ENCODE peak calls at places on chromosomes 7 and 10, in six cellular contexts. X, N, Q, T, I and M are unnamed samples.

GRCh38 chr10:49104323-49104722 is 11.0 kb downstream of the VSTM4 start:
- DNase-seq in X (no peak), N (no peak), Q (no peak), T (no peak), I (no peak), M (no peak)

GRCh38 chr7:44062180-44062902 is 3.0 kb downstream of the PGAM2 start:
- DNase-seq in X (no peak), N (no peak), Q (no peak), T (no peak), I (peak; percentile 60), M (no peak)

GRCh38 chr10:28880551-28880950 is 203.2 kb downstream of the BAMBI start:
- DNase-seq in X (peak; percentile 21), N (no peak), Q (no peak), T (no peak), I (no peak), M (peak; percentile 16)

GRCh38 chr7:78601728-78602127 is 803.2 kb downstream of the PHTF2 start:
- DNase-seq in X (no peak), N (no peak), Q (no peak), T (peak; percentile 46), I (no peak), M (no peak)

GRCh38 chr10:91043173-91043910 is 122.5 kb upstream of the ANKRD1 start:
- DNase-seq in X (peak; percentile 59), N (peak; percentile 53), Q (peak; percentile 53), T (peak; percentile 5), I (no peak), M (peak; percentile 50)

GRCh38 chr7:151424799-151425198 is 15.0 kb upstream of the WDR86 start:
- DNase-seq in X (no peak), N (no peak), Q (no peak), T (peak; percentile 23), I (no peak), M (peak; percentile 58)

GRCh38 chr10:35413985-35414861 is 77.9 kb downstream of the CCNY start:
- DNase-seq in X (no peak), N (no peak), Q (no peak), T (no peak), I (no peak), M (peak; percentile 48)

GRCh38 chr10:4677296-4678021 is 148.5 kb upstream of the AKR1E2 start:
- DNase-seq in X (peak; percentile 98), N (peak; percentile 88), Q (no peak), T (no peak), I (no peak), M (peak; percentile 93)

GRCh38 chr7:83469076-83469475 is 179.9 kb downstream of the SEMA3E start:
- DNase-seq in X (peak; percentile 24), N (no peak), Q (no peak), T (peak; percentile 28), I (no peak), M (peak; percentile 54)

GRCh38 chr10:111830360-111830759 is 353.2 kb downstream of the GPAM start:
- DNase-seq in X (no peak), N (no peak), Q (peak; percentile 51), T (no peak), I (peak; percentile 49), M (no peak)

GRCh38 chr7:150851497-150852370 is 583 bp upstream of the AOC1 start:
- DNase-seq in X (no peak), N (no peak), Q (no peak), T (no peak), I (no peak), M (no peak)

GRCh38 chr7:27459729-27460048 is 203.0 kb downstream of the HIBADH start:
- DNase-seq in X (peak; percentile 64), N (no peak), Q (no peak), T (no peak), I (no peak), M (peak; percentile 25)

GRCh38 chr7:128781851-128782250 is 6.3 kb upstream of the OPN1SW start:
- DNase-seq in X (no peak), N (no peak), Q (no peak), T (no peak), I (no peak), M (peak; percentile 29)

GRCh38 chr7:50679218-50680007 is 103.3 kb downstream of the GRB10 start:
- DNase-seq in X (peak; percentile 69), N (peak; percentile 56), Q (peak; percentile 31), T (no peak), I (no peak), M (peak; percentile 57)

GRCh38 chr10:90125406-90125805 is 424.0 kb downstream of the KIF20B start:
- DNase-seq in X (peak; percentile 17), N (no peak), Q (no peak), T (no peak), I (no peak), M (peak; percentile 55)

GRCh38 chr10:62388328-62388727 is 14.2 kb downstream of the ZNF365 start:
- DNase-seq in X (no peak), N (no peak), Q (no peak), T (no peak), I (peak; percentile 29), M (no peak)

GRCh38 chr7:38451840-38452239 is 178.4 kb upstream of the TARP start:
- DNase-seq in X (peak; percentile 67), N (peak; percentile 37), Q (peak; percentile 49), T (peak; percentile 29), I (no peak), M (peak; percentile 50)
- TF ChIP-seq CTCF in X (peak; percentile 27), N (peak; percentile 33), Q (peak; percentile 52), T (peak; percentile 60), I (no peak), M (peak; percentile 35)

GRCh38 chr10:3481000-3481335 is 304.0 kb downstream of the KLF6 start:
- DNase-seq in X (no peak), N (no peak), Q (no peak), T (no peak), I (no peak), M (no peak)

GRCh38 chr10:3482200-3482993 is 302.6 kb downstream of the KLF6 start:
- DNase-seq in X (peak; percentile 92), N (peak; percentile 69), Q (peak; percentile 85), T (peak; percentile 82), I (no peak), M (peak; percentile 89)

GRCh38 chr10:3480281-3480999 is 304.6 kb downstream of the KLF6 start:
- DNase-seq in X (no peak), N (no peak), Q (no peak), T (no peak), I (no peak), M (no peak)

GRCh38 chr10:3478632-3479240 is 306.2 kb upstream of the PITRM1 start:
- DNase-seq in X (no peak), N (no peak), Q (no peak), T (no peak), I (no peak), M (no peak)

GRCh38 chr10:3481496-3481895 is 303.5 kb downstream of the KLF6 start:
- DNase-seq in X (no peak), N (no peak), Q (no peak), T (no peak), I (no peak), M (no peak)
- H3K4me3 ChIP-seq in X (no peak overlapping the region), N (no peak overlapping the region), Q (no peak overlapping the region), T (no peak overlapping the region), I (no peak overlapping the region), M (no peak overlapping the region)

DNA sequence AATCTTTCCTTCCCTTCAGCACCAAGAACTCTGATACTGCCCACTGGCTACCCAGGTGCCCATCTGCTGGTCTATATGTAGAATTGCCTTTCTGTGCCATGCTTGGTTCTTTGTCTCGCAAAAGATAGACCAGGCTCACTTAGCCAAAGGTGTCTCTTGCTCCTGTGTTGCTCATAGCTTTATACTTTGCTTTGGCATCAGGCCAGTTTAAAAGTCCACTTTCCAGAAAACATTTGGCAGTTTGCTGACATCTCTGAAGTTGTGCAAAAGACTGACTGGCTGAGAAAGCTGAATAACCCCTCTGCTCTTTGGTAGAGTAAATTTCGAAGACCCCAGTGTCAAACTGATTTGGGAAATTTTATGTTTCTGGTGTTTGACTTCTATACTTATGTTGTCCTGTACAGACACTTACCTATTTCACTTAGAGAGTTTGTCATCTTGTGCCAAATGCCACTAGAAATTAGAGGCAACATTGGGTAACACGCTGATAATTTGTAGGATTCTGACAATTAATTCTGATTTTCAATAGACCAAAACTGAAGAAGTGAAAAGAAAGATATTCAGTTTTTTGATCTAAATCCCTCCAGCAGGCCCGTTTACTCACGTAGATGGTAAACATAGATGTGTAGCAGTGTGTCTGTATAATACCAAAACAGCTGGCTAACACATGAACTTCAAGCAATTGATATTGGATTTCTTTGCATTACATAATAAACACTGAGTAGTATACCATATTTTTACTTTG is 91.1 kb downstream of the CPED1 start:
- DNase-seq in X (peak; percentile 62), N (no peak), Q (no peak), T (no peak), I (no peak), M (peak; percentile 62)
- TF ChIP-seq CTCF in X (peak; percentile 28), N (no peak), Q (no peak), T (peak; percentile 36), I (no peak), M (peak; percentile 34)

DNA sequence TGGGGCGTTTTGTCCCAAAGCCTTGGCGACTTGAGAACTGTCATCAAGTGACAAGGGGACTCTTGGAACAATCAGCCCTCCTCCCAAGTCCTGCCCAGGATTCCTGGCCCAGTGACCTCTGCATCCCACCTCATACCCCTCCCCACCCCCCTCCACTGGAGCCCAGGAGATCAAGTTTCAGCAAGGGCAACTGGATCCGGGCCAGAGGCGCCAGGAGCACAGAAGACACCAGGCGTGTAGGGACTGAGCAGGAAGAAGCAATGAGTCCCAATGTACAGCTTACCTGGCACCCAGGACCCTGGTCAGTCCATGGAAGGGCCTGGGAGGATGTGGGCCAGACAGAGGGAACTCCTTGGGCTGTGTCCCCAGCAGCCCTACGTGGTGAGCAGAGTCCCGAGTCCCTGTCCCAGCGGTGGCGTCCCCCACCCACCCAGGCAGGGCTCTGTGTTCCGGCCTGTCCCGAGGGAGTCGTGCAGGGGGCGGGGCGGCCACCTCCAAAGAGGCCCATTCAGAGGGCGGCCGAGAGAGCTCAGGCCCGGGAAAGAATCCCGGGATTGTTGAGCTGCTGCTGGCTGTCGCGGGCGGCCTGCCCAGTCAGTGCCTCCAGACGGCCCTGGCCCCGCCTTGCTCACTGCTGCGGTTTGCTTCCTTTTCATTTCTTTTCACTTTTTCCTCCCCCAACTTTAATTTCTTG is 254.1 kb downstream of the TNS3 start:
- DNase-seq in X (peak; percentile 81), N (no peak), Q (peak; percentile 93), T (peak; percentile 7), I (peak; percentile 91), M (peak; percentile 81)
- H3K4me3 ChIP-seq in X (peak overlapping the region; percentile 15), N (no peak overlapping the region), Q (peak overlapping the region; percentile 33), T (peak overlapping the region; percentile 21), I (peak overlapping the region; percentile 21), M (peak overlapping the region; percentile 41)

GRCh38 chr10:125038637-125039036 is 96.7 kb downstream of the ZRANB1 start:
- DNase-seq in X (no peak), N (peak; percentile 62), Q (no peak), T (no peak), I (no peak), M (no peak)
- TF ChIP-seq CTCF in X (no peak), N (no peak), Q (no peak), T (peak; percentile 6), I (no peak), M (no peak)

GRCh38 chr10:10684972-10685371 is 332.7 kb upstream of the CELF2 start:
- DNase-seq in X (no peak), N (no peak), Q (no peak), T (no peak), I (no peak), M (no peak)

GRCh38 chr10:10685566-10685965 is 332.1 kb upstream of the CELF2 start:
- DNase-seq in X (no peak), N (no peak), Q (no peak), T (no peak), I (no peak), M (no peak)

GRCh38 chr10:10677479-10677878 is 340.2 kb upstream of the CELF2 start:
- DNase-seq in X (peak; percentile 90), N (peak; percentile 24), Q (peak; percentile 78), T (no peak), I (no peak), M (peak; percentile 84)

GRCh38 chr10:10680496-10680895 is 337.2 kb upstream of the CELF2 start:
- DNase-seq in X (no peak), N (no peak), Q (no peak), T (no peak), I (no peak), M (no peak)
- H3K4me3 ChIP-seq in X (no peak overlapping the region), N (no peak overlapping the region), Q (no peak overlapping the region), T (no peak overlapping the region), I (no peak overlapping the region), M (no peak overlapping the region)